ENCODE peak calls at places on chromosomes 6 and 20, in six cellular contexts. B, O, I, V, A and E are unnamed samples.

GRCh38 chr20:35739294-35740163 is 2.5 kb downstream of the RBM39 start:
- DNase-seq in B (no peak), O (no peak), I (no peak), V (peak; percentile 67), A (peak; percentile 47), E (no peak)

GRCh38 chr6:148869589-148869988 is 122.8 kb downstream of the UST start:
- DNase-seq in B (no peak), O (no peak), I (no peak), V (peak; percentile 68), A (no peak), E (peak; percentile 91)

GRCh38 chr6:164243949-164244348 is 829.4 kb downstream of the QKI start:
- DNase-seq in B (no peak), O (no peak), I (no peak), V (no peak), A (no peak), E (no peak)

GRCh38 chr6:18216411-18216810 is 47.9 kb downstream of the DEK start:
- DNase-seq in B (no peak), O (no peak), I (no peak), V (peak; percentile 93), A (no peak), E (peak; percentile 71)

GRCh38 chr6:110688661-110689268 is 126.5 kb downstream of the CDK19 start:
- DNase-seq in B (no peak), O (peak; percentile 39), I (no peak), V (peak; percentile 90), A (no peak), E (no peak)

GRCh38 chr6:115783402-115784061 is 277.2 kb downstream of the FRK start:
- DNase-seq in B (no peak), O (no peak), I (no peak), V (no peak), A (no peak), E (no peak)

GRCh38 chr6:10412165-10412947 is 2.5 kb downstream of the TFAP2A start:
- DNase-seq in B (no peak), O (peak; percentile 56), I (no peak), V (peak; percentile 79), A (peak; percentile 77), E (no peak)

GRCh38 chr6:168440520-168441433 is at the start of gene SMOC2:
- DNase-seq in B (no peak), O (peak; percentile 69), I (no peak), V (no peak), A (no peak), E (no peak)

GRCh38 chr6:40900791-40901190 is 138.2 kb downstream of the UNC5CL start:
- DNase-seq in B (no peak), O (no peak), I (no peak), V (no peak), A (no peak), E (no peak)

GRCh38 chr6:33317418-33317667 is 201 bp downstream of the ZBTB22 start:
- DNase-seq in B (peak; percentile 40), O (no peak), I (no peak), V (no peak), A (no peak), E (no peak)